ENCODE peak calls at places on chromosomes 2 and 18, in five cellular contexts. One of them, this sample, is unnamed.

GRCh38 chr2:119484834-119485233 is 39.4 kb downstream of the SCTR start:
- DNase-seq in ELR: no peak
- DNase-seq in hypothalamus: no peak
- DNase-seq in GM10248: no peak
- DNase-seq in RWPE1: peak; percentile 13
- DNase-seq in this sample: no peak

GRCh38 chr2:181667234-181667633 is 10.3 kb upstream of the CERKL start:
- DNase-seq in GM10248: no peak
- DNase-seq in hypothalamus: no peak
- DNase-seq in ELR: no peak
- DNase-seq in RWPE1: no peak
- DNase-seq in this sample: no peak

GRCh38 chr2:107303964-107304363 is 418.0 kb upstream of the ST6GAL2 start:
- DNase-seq in ELR: no peak
- DNase-seq in hypothalamus: no peak
- DNase-seq in RWPE1: no peak
- DNase-seq in GM10248: no peak
- DNase-seq in this sample: no peak

GRCh38 chr2:18430996-18431748 is 129.3 kb downstream of the RDH14 start:
- DNase-seq in hypothalamus: no peak
- DNase-seq in RWPE1: no peak
- DNase-seq in GM10248: no peak
- DNase-seq in ELR: no peak
- DNase-seq in this sample: no peak

GRCh38 chr2:28753043-28753683 is 1.5 kb downstream of the PPP1CB start:
- DNase-seq in GM10248: peak; percentile 45
- DNase-seq in ELR: peak; percentile 78
- DNase-seq in RWPE1: peak; percentile 68
- DNase-seq in hypothalamus: peak; percentile 1
- DNase-seq in this sample: peak; percentile 77

GRCh38 chr2:226079677-226080076 is 680.2 kb downstream of the NYAP2 start:
- DNase-seq in GM10248: no peak
- DNase-seq in hypothalamus: no peak
- DNase-seq in ELR: peak; percentile 95
- DNase-seq in RWPE1: peak; percentile 32
- DNase-seq in this sample: no peak

GRCh38 chr2:7083580-7084509 is 166.6 kb downstream of the RNF144A start:
- DNase-seq in RWPE1: no peak
- DNase-seq in GM10248: no peak
- DNase-seq in ELR: peak; percentile 17
- DNase-seq in hypothalamus: no peak
- DNase-seq in this sample: no peak

GRCh38 chr18:39494211-39494896 is 1928.8 kb upstream of the CELF4 start:
- DNase-seq in GM10248: no peak
- DNase-seq in ELR: no peak
- DNase-seq in hypothalamus: no peak
- DNase-seq in RWPE1: no peak
- DNase-seq in this sample: no peak

GRCh38 chr18:35938562-35938961 is 33.9 kb upstream of the RMP24 start:
- DNase-seq in ELR: peak; percentile 49
- DNase-seq in GM10248: no peak
- DNase-seq in hypothalamus: no peak
- DNase-seq in RWPE1: no peak
- DNase-seq in this sample: no peak

GRCh38 chr2:174607989-174608865 is 10.6 kb upstream of the WIPF1 start:
- DNase-seq in GM10248: peak; percentile 40
- DNase-seq in ELR: no peak
- DNase-seq in hypothalamus: no peak
- DNase-seq in RWPE1: no peak
- DNase-seq in this sample: no peak

GRCh38 chr2:11933854-11934253 is 187.4 kb downstream of the LPIN1 start:
- DNase-seq in RWPE1: no peak
- DNase-seq in GM10248: peak; percentile 32
- DNase-seq in ELR: no peak
- DNase-seq in hypothalamus: no peak
- DNase-seq in this sample: no peak

GRCh38 chr2:84741182-84741822 is 139.6 kb downstream of the TRABD2A start:
- DNase-seq in hypothalamus: no peak
- DNase-seq in RWPE1: no peak
- DNase-seq in ELR: peak; percentile 57
- DNase-seq in GM10248: peak; percentile 25
- DNase-seq in this sample: no peak

GRCh38 chr18:57741273-57741672 is 61.8 kb downstream of the ATP8B1 start:
- DNase-seq in hypothalamus: no peak
- DNase-seq in ELR: no peak
- DNase-seq in GM10248: no peak
- DNase-seq in RWPE1: no peak
- DNase-seq in this sample: no peak

GRCh38 chr2:202025816-202026215 is 7.8 kb upstream of the FZD7 start:
- DNase-seq in RWPE1: no peak
- DNase-seq in GM10248: no peak
- DNase-seq in ELR: no peak
- DNase-seq in hypothalamus: no peak
- DNase-seq in this sample: no peak

GRCh38 chr2:179770029-179770428 is 91.4 kb downstream of the ZNF385B start:
- DNase-seq in ELR: no peak
- DNase-seq in RWPE1: no peak
- DNase-seq in GM10248: no peak
- DNase-seq in hypothalamus: no peak
- DNase-seq in this sample: no peak

GRCh38 chr18:63159590-63159989 is 160.0 kb downstream of the BCL2 start:
- DNase-seq in hypothalamus: no peak
- DNase-seq in RWPE1: no peak
- DNase-seq in GM10248: no peak
- DNase-seq in ELR: no peak
- DNase-seq in this sample: no peak

GRCh38 chr18:40866013-40866644 is 1088.9 kb upstream of the PIK3C3 start:
- DNase-seq in GM10248: no peak
- DNase-seq in RWPE1: no peak
- DNase-seq in ELR: peak; percentile 44
- DNase-seq in hypothalamus: no peak
- DNase-seq in this sample: no peak

GRCh38 chr2:76984359-76984758 is 537.8 kb downstream of the LRRTM4 start:
- DNase-seq in ELR: no peak
- DNase-seq in RWPE1: no peak
- DNase-seq in hypothalamus: no peak
- DNase-seq in GM10248: no peak
- DNase-seq in this sample: no peak

GRCh38 chr2:55917713-55918390 is 5.7 kb downstream of the EFEMP1 start:
- DNase-seq in ELR: no peak
- DNase-seq in RWPE1: no peak
- DNase-seq in hypothalamus: no peak
- DNase-seq in GM10248: no peak
- DNase-seq in this sample: no peak

GRCh38 chr2:64015386-64015785 is 3.8 kb downstream of the VPS54 start:
- DNase-seq in GM10248: no peak
- DNase-seq in RWPE1: no peak
- DNase-seq in hypothalamus: no peak
- DNase-seq in ELR: no peak
- DNase-seq in this sample: no peak

GRCh38 chr2:41711736-41712135 is 336.1 kb upstream of the PKDCC start:
- DNase-seq in ELR: no peak
- DNase-seq in GM10248: no peak
- DNase-seq in hypothalamus: no peak
- DNase-seq in RWPE1: no peak
- DNase-seq in this sample: no peak

GRCh38 chr2:98118161-98118560 is 31.2 kb downstream of the VWA3B start:
- DNase-seq in hypothalamus: no peak
- DNase-seq in ELR: peak; percentile 38
- DNase-seq in RWPE1: no peak
- DNase-seq in GM10248: no peak
- DNase-seq in this sample: no peak

GRCh38 chr18:52979888-52980287 is 639.9 kb downstream of the DCC start:
- DNase-seq in hypothalamus: no peak
- DNase-seq in ELR: no peak
- DNase-seq in GM10248: no peak
- DNase-seq in RWPE1: no peak
- DNase-seq in this sample: no peak

GRCh38 chr2:85903849-85904248 is 15.1 kb upstream of the ST3GAL5 start:
- DNase-seq in RWPE1: no peak
- DNase-seq in GM10248: no peak
- DNase-seq in ELR: no peak
- DNase-seq in hypothalamus: no peak
- DNase-seq in this sample: no peak

GRCh38 chr2:41955641-41956040 is 92.2 kb upstream of the PKDCC start:
- DNase-seq in ELR: no peak
- DNase-seq in hypothalamus: no peak
- DNase-seq in GM10248: no peak
- DNase-seq in RWPE1: no peak
- DNase-seq in this sample: no peak

This sample was measured in PC-9.